ENCODE peak calls at places on chromosomes 7 and 10, in seven cellular contexts. One of them, this sample, is unnamed. For H3K27me3, the result is how much of the 10 kb centered on the place peaks cover.

GRCh38 chr10:84603971-84604370 is 275.6 kb downstream of the CCSER2 start:
- DNase-seq in IMR-90: no peak
- DNase-seq in esophagus squamous epithelium: no peak
- DNase-seq in GM06990: no peak
- DNase-seq in GM12878: no peak
- DNase-seq in colonic mucosa: no peak
- DNase-seq in H1: no peak
- DNase-seq in this sample: no peak

GRCh38 chr10:24821986-24822385 is 98.3 kb upstream of the ARHGAP21 start:
- DNase-seq in GM12878: no peak
- DNase-seq in IMR-90: peak
- DNase-seq in colonic mucosa: no peak
- DNase-seq in esophagus squamous epithelium: no peak
- DNase-seq in GM06990: no peak
- DNase-seq in H1: no peak
- DNase-seq in this sample: no peak

GRCh38 chr10:117241541-117242462 is 888 bp downstream of the SLC18A2 start:
- DNase-seq in esophagus squamous epithelium: no peak
- DNase-seq in H1: no peak
- DNase-seq in GM06990: no peak
- DNase-seq in colonic mucosa: no peak
- DNase-seq in IMR-90: no peak
- DNase-seq in GM12878: no peak
- DNase-seq in this sample: no peak

GRCh38 chr7:85074-85945 is 107.1 kb upstream of the FAM20C start:
- DNase-seq in GM12878: no peak
- DNase-seq in esophagus squamous epithelium: no peak
- DNase-seq in colonic mucosa: no peak
- DNase-seq in GM06990: no peak
- DNase-seq in H1: no peak
- DNase-seq in IMR-90: peak
- DNase-seq in this sample: no peak

GRCh38 chr7:44141221-44141850 is at the start of gene MYL7:
- DNase-seq in H1: no peak
- DNase-seq in esophagus squamous epithelium: no peak
- DNase-seq in IMR-90: no peak
- DNase-seq in colonic mucosa: no peak
- DNase-seq in GM06990: no peak
- DNase-seq in GM12878: no peak
- DNase-seq in this sample: no peak

GRCh38 chr7:85600425-85600824 is 413.6 kb upstream of the SEMA3D start:
- DNase-seq in GM12878: no peak
- DNase-seq in esophagus squamous epithelium: no peak
- DNase-seq in colonic mucosa: no peak
- DNase-seq in IMR-90: peak
- DNase-seq in H1: no peak
- DNase-seq in GM06990: no peak
- DNase-seq in this sample: no peak

GRCh38 chr7:20991544-20991943 is 204.9 kb upstream of the SP8 start:
- DNase-seq in esophagus squamous epithelium: no peak
- DNase-seq in GM06990: no peak
- DNase-seq in IMR-90: no peak
- DNase-seq in H1: no peak
- DNase-seq in GM12878: no peak
- DNase-seq in colonic mucosa: no peak
- DNase-seq in this sample: no peak

GRCh38 chr7:50595538-50596102 is 30.4 kb upstream of the DDC start:
- DNase-seq in colonic mucosa: no peak
- DNase-seq in esophagus squamous epithelium: no peak
- DNase-seq in GM12878: no peak
- DNase-seq in H1: no peak
- DNase-seq in IMR-90: peak
- DNase-seq in GM06990: no peak
- DNase-seq in this sample: peak

DNA sequence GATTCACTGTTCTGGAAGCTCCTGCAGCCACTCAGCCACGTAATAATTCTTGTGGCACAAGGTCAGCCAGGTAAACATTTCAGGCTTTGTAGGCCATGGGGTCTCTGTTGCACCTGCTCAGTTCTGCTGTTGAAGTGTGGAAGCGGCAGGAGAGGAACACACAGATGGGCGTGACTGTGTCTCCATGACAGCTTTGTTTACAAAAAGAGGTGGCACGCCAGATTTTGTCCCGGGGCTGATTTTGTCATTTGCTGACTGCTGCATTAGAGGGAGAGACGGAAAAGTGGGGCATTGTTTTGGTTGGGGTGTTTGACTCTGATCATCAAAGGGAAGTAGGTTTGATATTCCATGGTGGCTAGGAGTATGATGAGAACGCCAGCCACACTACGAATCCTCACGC is 103.1 kb downstream of the PRKAG2 start:
- DNase-seq in IMR-90: no peak
- DNase-seq in H1: no peak
- DNase-seq in GM06990: no peak
- DNase-seq in colonic mucosa: no peak
- DNase-seq in esophagus squamous epithelium: no peak
- DNase-seq in GM12878: no peak
- DNase-seq in this sample: no peak
- TF ChIP-seq CTCF in IMR-90: no peak
- TF ChIP-seq CTCF in H1: no peak
- TF ChIP-seq CTCF in GM06990: no peak
- TF ChIP-seq CTCF in colonic mucosa: no peak
- TF ChIP-seq CTCF in esophagus squamous epithelium: no peak
- TF ChIP-seq CTCF in GM12878: no peak
- TF ChIP-seq CTCF in this sample: no peak

GRCh38 chr7:158407581-158408331 is 179.9 kb downstream of the PTPRN2 start:
- DNase-seq in IMR-90: no peak
- DNase-seq in GM12878: no peak
- DNase-seq in esophagus squamous epithelium: no peak
- DNase-seq in GM06990: no peak
- DNase-seq in H1: no peak
- DNase-seq in colonic mucosa: no peak
- DNase-seq in this sample: no peak

GRCh38 chr7:158405324-158405723 is 182.3 kb downstream of the PTPRN2 start:
- DNase-seq in IMR-90: no peak
- DNase-seq in GM12878: no peak
- DNase-seq in H1: no peak
- DNase-seq in esophagus squamous epithelium: no peak
- DNase-seq in colonic mucosa: no peak
- DNase-seq in GM06990: no peak
- DNase-seq in this sample: no peak

GRCh38 chr7:158404031-158404761 is 183.4 kb downstream of the PTPRN2 start:
- DNase-seq in GM06990: no peak
- DNase-seq in H1: no peak
- DNase-seq in colonic mucosa: no peak
- DNase-seq in GM12878: no peak
- DNase-seq in esophagus squamous epithelium: no peak
- DNase-seq in IMR-90: no peak
- DNase-seq in this sample: no peak

GRCh38 chr7:158406817-158407216 is 180.8 kb downstream of the PTPRN2 start:
- DNase-seq in GM06990: no peak
- DNase-seq in colonic mucosa: peak
- DNase-seq in H1: no peak
- DNase-seq in IMR-90: no peak
- DNase-seq in esophagus squamous epithelium: no peak
- DNase-seq in GM12878: no peak
- DNase-seq in this sample: no peak

DNA sequence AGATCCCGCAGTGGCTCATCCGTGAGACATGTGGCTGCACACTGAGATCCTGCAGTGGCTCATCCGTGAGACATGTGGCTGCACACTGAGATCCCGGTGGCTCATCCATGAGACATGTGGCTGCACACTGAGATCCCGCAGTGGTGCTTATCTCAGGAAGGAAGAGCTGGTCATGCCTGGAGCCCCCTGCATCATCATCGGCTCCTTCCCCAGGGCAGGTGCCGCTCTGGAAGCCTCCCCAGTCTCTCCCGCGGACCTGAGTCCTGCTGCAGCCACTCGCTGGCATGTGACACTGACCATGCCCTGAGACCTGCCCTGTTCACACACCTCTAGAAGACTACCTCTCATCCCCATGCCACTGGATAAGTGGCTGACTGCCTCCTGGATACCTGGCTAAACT is 181.3 kb downstream of the PTPRN2 start:
- DNase-seq in esophagus squamous epithelium: no peak
- DNase-seq in IMR-90: no peak
- DNase-seq in GM12878: no peak
- DNase-seq in colonic mucosa: no peak
- DNase-seq in GM06990: no peak
- DNase-seq in H1: no peak
- DNase-seq in this sample: no peak
- H3K27me3 ChIP-seq in esophagus squamous epithelium: under half
- H3K27me3 ChIP-seq in IMR-90: under half
- H3K27me3 ChIP-seq in GM12878: under half
- H3K27me3 ChIP-seq in colonic mucosa: under half
- H3K27me3 ChIP-seq in GM06990: under half
- H3K27me3 ChIP-seq in H1: under half
- H3K27me3 ChIP-seq in this sample: under half

GRCh38 chr7:100017875-100018274 is 2.5 kb downstream of the ZKSCAN1 start:
- DNase-seq in colonic mucosa: no peak
- DNase-seq in IMR-90: no peak
- DNase-seq in GM06990: no peak
- DNase-seq in esophagus squamous epithelium: no peak
- DNase-seq in H1: no peak
- DNase-seq in GM12878: no peak
- DNase-seq in this sample: no peak

GRCh38 chr7:100016209-100016901 is 959 bp downstream of the ZKSCAN1 start:
- DNase-seq in H1: no peak
- DNase-seq in esophagus squamous epithelium: no peak
- DNase-seq in IMR-90: no peak
- DNase-seq in colonic mucosa: peak
- DNase-seq in GM06990: no peak
- DNase-seq in GM12878: no peak
- DNase-seq in this sample: no peak

GRCh38 chr7:100013328-100013676 is 2.1 kb upstream of the ZKSCAN1 start:
- DNase-seq in colonic mucosa: no peak
- DNase-seq in IMR-90: no peak
- DNase-seq in GM06990: no peak
- DNase-seq in esophagus squamous epithelium: no peak
- DNase-seq in GM12878: no peak
- DNase-seq in H1: no peak
- DNase-seq in this sample: no peak

GRCh38 chr7:100017300-100017699 is 1.9 kb downstream of the ZKSCAN1 start:
- DNase-seq in IMR-90: no peak
- DNase-seq in esophagus squamous epithelium: no peak
- DNase-seq in GM12878: no peak
- DNase-seq in GM06990: no peak
- DNase-seq in H1: no peak
- DNase-seq in colonic mucosa: peak
- DNase-seq in this sample: no peak

GRCh38 chr7:100015232-100016208 is at the start of gene ZKSCAN1:
- DNase-seq in GM06990: peak
- DNase-seq in colonic mucosa: peak
- DNase-seq in esophagus squamous epithelium: peak
- DNase-seq in H1: peak
- DNase-seq in IMR-90: peak
- DNase-seq in GM12878: peak
- DNase-seq in this sample: peak
- TF ChIP-seq CTCF in GM06990: no peak
- TF ChIP-seq CTCF in colonic mucosa: no peak
- TF ChIP-seq CTCF in esophagus squamous epithelium: no peak
- TF ChIP-seq CTCF in H1: no peak
- TF ChIP-seq CTCF in IMR-90: no peak
- TF ChIP-seq CTCF in GM12878: no peak
- TF ChIP-seq CTCF in this sample: no peak

DNA sequence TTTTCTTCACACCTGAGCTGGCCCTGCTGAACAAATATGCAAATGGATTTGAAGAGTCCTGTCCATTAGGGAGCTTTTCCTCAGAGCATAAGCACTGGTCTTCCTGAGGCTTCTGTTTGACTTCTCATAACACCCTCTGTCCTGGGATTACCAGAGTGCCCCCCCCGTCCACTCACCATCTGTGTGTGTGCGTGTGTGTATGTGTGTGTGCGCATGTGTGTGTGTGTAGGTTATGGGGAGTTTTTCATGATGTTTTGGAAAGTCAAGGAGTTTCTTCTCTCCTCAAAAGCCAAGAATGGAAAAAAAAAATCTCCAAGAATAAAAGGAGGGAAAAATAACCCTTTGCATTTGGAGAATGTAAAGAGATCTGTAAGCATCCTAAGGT is 57.7 kb upstream of the COMTD1 start:
- DNase-seq in IMR-90: peak
- DNase-seq in colonic mucosa: no peak
- DNase-seq in GM12878: no peak
- DNase-seq in esophagus squamous epithelium: no peak
- DNase-seq in H1: no peak
- DNase-seq in GM06990: no peak
- DNase-seq in this sample: peak
- H3K27me3 ChIP-seq in IMR-90: under half
- H3K27me3 ChIP-seq in colonic mucosa: under half
- H3K27me3 ChIP-seq in GM12878: under half
- H3K27me3 ChIP-seq in esophagus squamous epithelium: under half
- H3K27me3 ChIP-seq in H1: under half
- H3K27me3 ChIP-seq in GM06990: under half
- H3K27me3 ChIP-seq in this sample: under half

GRCh38 chr10:47403401-47404318 is 19.6 kb upstream of the ZNF488 start:
- DNase-seq in GM12878: no peak
- DNase-seq in colonic mucosa: no peak
- DNase-seq in H1: no peak
- DNase-seq in IMR-90: peak
- DNase-seq in GM06990: no peak
- DNase-seq in esophagus squamous epithelium: no peak
- DNase-seq in this sample: no peak
- TF ChIP-seq CTCF in GM12878: peak
- TF ChIP-seq CTCF in colonic mucosa: no peak
- TF ChIP-seq CTCF in H1: peak
- TF ChIP-seq CTCF in IMR-90: no peak
- TF ChIP-seq CTCF in GM06990: peak
- TF ChIP-seq CTCF in esophagus squamous epithelium: no peak
- TF ChIP-seq CTCF in this sample: peak

DNA sequence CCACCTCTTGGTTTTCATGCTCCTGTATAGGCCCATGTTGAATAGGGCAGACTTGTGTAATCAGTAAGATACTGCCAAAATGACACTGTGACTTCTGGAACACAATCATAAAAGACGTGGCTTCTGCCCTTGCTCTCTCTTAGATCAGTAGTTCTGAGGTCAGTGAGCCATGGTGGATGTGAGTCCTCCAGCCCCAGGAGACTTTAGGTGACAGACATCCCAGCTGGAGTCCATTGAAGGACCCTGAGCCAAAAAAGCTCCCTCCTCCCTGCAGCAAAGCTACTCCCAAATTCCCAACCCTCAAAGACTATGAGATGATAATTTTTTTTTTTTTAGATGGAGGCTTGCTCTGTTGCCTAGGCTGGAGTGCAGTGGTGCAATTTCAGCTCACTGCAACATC is 3.2 kb upstream of the RADIL start:
- DNase-seq in H1: no peak
- DNase-seq in IMR-90: no peak
- DNase-seq in colonic mucosa: no peak
- DNase-seq in GM06990: no peak
- DNase-seq in esophagus squamous epithelium: no peak
- DNase-seq in GM12878: no peak
- DNase-seq in this sample: no peak
- H3K27me3 ChIP-seq in H1: under half
- H3K27me3 ChIP-seq in IMR-90: under half
- H3K27me3 ChIP-seq in colonic mucosa: under half
- H3K27me3 ChIP-seq in GM06990: under half
- H3K27me3 ChIP-seq in esophagus squamous epithelium: under half
- H3K27me3 ChIP-seq in GM12878: under half
- H3K27me3 ChIP-seq in this sample: under half